ENCODE peak calls at places on chromosomes 4 and X, in four cellular contexts. N, J, W and P are unnamed samples. For H3K4me1, the result is how much of the 10 kb centered on the place peaks cover.

GRCh38 chrX:42466706-42467105 is 311.3 kb downstream of the PPP1R2C start:
- DNase-seq in N (no peak), J (no peak), W (no peak), P (no peak)

GRCh38 chr4:114921790-114922581 is 191.4 kb downstream of the NDST4 start:
- DNase-seq in N (no peak), J (no peak), W (peak), P (no peak)

GRCh38 chrX:111888600-111888999 is 12.6 kb downstream of the TRPC5OS start:
- DNase-seq in N (no peak), J (no peak), W (no peak), P (no peak)

GRCh38 chr4:118398226-118399090 is 45.7 kb upstream of the PRSS12 start:
- DNase-seq in N (no peak), J (no peak), W (no peak), P (no peak)

GRCh38 chr4:53929955-53930798 is 134.2 kb downstream of the CHIC2 start:
- DNase-seq in N (peak), J (peak), W (peak), P (peak)

GRCh38 chr4:48913346-48913745 is 6.8 kb upstream of the OCIAD2 start:
- DNase-seq in N (no peak), J (peak), W (no peak), P (no peak)

GRCh38 chr4:43282534-43282933 is 390.0 kb downstream of the GRXCR1 start:
- DNase-seq in N (no peak), J (no peak), W (peak), P (no peak)

GRCh38 chr4:69167300-69167699 is 47.2 kb downstream of the UGT2B11 start:
- DNase-seq in N (no peak), J (peak), W (no peak), P (no peak)

GRCh38 chrX:41445171-41445570 is 2.0 kb upstream of the NYX start:
- DNase-seq in N (no peak), J (no peak), W (no peak), P (peak)

GRCh38 chrX:23554304-23554703 is 113.0 kb upstream of the PRDX4 start:
- DNase-seq in N (peak), J (peak), W (peak), P (peak)

GRCh38 chr4:7167706-7168105 is 24.6 kb upstream of the SORCS2 start:
- DNase-seq in N (no peak), J (no peak), W (no peak), P (no peak)

GRCh38 chrX:39310925-39311324 is 509.7 kb downstream of the MID1IP1 start:
- DNase-seq in N (no peak), J (no peak), W (no peak), P (no peak)

GRCh38 chrX:11665144-11666040 is at the start of gene ARHGAP6:
- DNase-seq in N (peak), J (peak), W (peak), P (no peak)

GRCh38 chr4:152206185-152206584 is 329.7 kb downstream of the FBXW7 start:
- DNase-seq in N (no peak), J (no peak), W (no peak), P (no peak)

GRCh38 chr4:94214703-94215360 is 7.2 kb downstream of the SMARCAD1 start:
- DNase-seq in N (no peak), J (no peak), W (no peak), P (no peak)

GRCh38 chrX:151397741-151398070 is 700 bp downstream of the VMA21 start:
- DNase-seq in N (no peak), J (no peak), W (no peak), P (peak)

GRCh38 chr4:158821228-158822009 is 52.6 kb downstream of the FNIP2 start:
- DNase-seq in N (no peak), J (peak), W (no peak), P (no peak)

GRCh38 chr4:5165419-5166369 is 114.4 kb downstream of the STK32B start:
- DNase-seq in N (peak), J (peak), W (peak), P (no peak)

GRCh38 chr4:184444953-184445309 is 29.4 kb downstream of the IRF2 start:
- DNase-seq in N (no peak), J (no peak), W (no peak), P (no peak)

GRCh38 chr4:64738240-64738639 is 329.0 kb upstream of the TECRL start:
- DNase-seq in N (no peak), J (no peak), W (no peak), P (no peak)

GRCh38 chr4:154490261-154490588 is 1.4 kb downstream of the DCHS2 start:
- DNase-seq in N (peak), J (no peak), W (peak), P (no peak)

GRCh38 chr4:47741200-47741599 is 96.7 kb downstream of the CORIN start:
- DNase-seq in N (no peak), J (peak), W (no peak), P (no peak)

GRCh38 chrX:74132265-74132664 is 171.7 kb upstream of the ZCCHC13 start:
- DNase-seq in N (no peak), J (no peak), W (no peak), P (no peak)

GRCh38 chr4:108342325-108342986 is 173.7 kb upstream of the LEF1 start:
- DNase-seq in N (no peak), J (no peak), W (no peak), P (peak)

GRCh38 chr4:78922207-78922606 is 17.0 kb downstream of the PAQR3 start:
- DNase-seq in N (no peak), J (peak), W (peak), P (no peak)

DNA sequence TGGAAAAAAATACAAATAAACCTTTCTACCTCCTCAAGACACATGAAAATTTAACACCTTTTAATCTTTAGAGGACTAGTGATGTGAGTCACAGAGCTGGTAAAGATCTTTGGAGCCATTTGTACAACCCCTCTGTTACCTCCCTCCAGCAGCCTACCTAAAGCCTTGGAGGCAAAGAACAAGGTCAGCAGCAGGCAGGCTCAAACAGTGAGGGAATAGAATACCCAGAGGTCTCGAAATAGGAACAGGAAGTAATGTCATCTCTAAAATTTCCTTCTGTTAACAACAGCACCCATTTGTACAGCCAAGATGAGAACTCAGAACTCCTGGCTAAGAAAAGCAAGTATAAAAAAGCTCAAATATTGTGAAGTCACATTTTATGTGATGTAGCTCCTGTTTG is 10.2 kb upstream of the MAOB start:
- DNase-seq in N (no peak), J (no peak), W (no peak), P (no peak)
- TF ChIP-seq EZH2phosphoT487 in N (no peak), J (no peak), W (no peak), P (no peak)

GRCh38 chrX:148867596-148867995 is 367.2 kb downstream of the AFF2 start:
- DNase-seq in N (no peak), J (no peak), W (no peak), P (no peak)

GRCh38 chrX:148865237-148865636 is 364.8 kb downstream of the AFF2 start:
- DNase-seq in N (no peak), J (no peak), W (peak), P (peak)
- H3K4me1 ChIP-seq in N (under half), J (under half), W (under half), P (under half)

GRCh38 chr4:185504098-185505047 is 30.9 kb downstream of the PDLIM3 start:
- DNase-seq in N (no peak), J (peak), W (no peak), P (no peak)
- TF ChIP-seq EZH2phosphoT487 in N (no peak), J (no peak), W (no peak), P (no peak)

GRCh38 chr4:147846318-147847135 is 114.6 kb downstream of the ARHGAP10 start:
- DNase-seq in N (no peak), J (no peak), W (no peak), P (no peak)

GRCh38 chr4:147851135-147851534 is 119.2 kb downstream of the ARHGAP10 start:
- DNase-seq in N (no peak), J (no peak), W (no peak), P (no peak)

GRCh38 chr4:147853706-147854105 is 121.8 kb downstream of the ARHGAP10 start:
- DNase-seq in N (no peak), J (peak), W (no peak), P (no peak)

GRCh38 chr4:147847947-147848590 is 116.2 kb downstream of the ARHGAP10 start:
- DNase-seq in N (no peak), J (no peak), W (no peak), P (no peak)

DNA sequence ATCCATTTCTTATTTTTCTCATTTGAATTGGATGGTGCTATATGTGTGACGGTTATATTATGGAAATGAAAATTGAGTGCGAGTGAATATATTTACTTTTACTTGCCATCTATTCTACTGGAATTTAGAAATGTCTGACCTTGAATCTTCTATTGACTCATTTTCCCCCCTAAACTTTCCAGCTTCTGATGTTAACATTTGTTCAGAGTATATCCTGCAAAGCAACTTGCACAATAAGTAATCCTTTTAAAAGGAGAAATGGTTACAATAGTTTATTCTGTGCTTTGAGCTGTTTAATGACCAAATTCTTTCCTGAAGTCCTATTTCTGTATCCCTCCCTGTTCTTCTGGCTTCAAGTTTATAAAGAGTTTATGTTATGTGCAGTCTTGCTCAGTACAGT is 116.7 kb downstream of the ARHGAP10 start:
- DNase-seq in N (no peak), J (no peak), W (no peak), P (no peak)
- H3K4me1 ChIP-seq in N (under half), J (under half), W (under half), P (under half)

GRCh38 chr4:137677851-137678250 is 145.6 kb upstream of the PCDH18 start:
- DNase-seq in N (no peak), J (peak), W (no peak), P (no peak)

GRCh38 chr4:137674066-137674465 is 141.8 kb upstream of the PCDH18 start:
- DNase-seq in N (no peak), J (peak), W (no peak), P (no peak)

GRCh38 chr4:137676357-137676998 is 144.2 kb upstream of the PCDH18 start:
- DNase-seq in N (no peak), J (no peak), W (no peak), P (no peak)

DNA sequence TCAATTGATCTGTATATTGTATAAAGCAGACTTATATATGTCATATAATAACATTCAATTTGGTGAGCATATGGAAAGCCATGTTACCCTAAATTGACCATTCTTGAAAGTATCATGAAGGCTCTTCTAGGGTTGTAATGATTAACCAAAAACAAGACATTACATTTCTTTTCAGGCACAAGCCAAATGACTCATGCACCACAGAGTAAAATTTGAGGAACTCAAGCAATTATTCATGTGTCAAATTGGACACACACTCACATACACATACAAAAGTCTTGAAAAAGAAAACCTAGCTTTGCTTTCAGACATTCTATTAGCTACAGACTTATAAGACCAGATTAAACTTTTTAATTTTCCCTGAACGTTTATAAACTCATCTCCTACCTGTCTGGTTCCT is 146.5 kb upstream of the PCDH18 start:
- DNase-seq in N (no peak), J (peak), W (no peak), P (no peak)
- TF ChIP-seq EZH2phosphoT487 in N (no peak), J (no peak), W (no peak), P (no peak)

GRCh38 chr4:37985730-37986275 is 25.6 kb downstream of the PTTG2 start:
- DNase-seq in N (no peak), J (no peak), W (no peak), P (no peak)
- H3K4me1 ChIP-seq in N (under half), J (under half), W (under half), P (half or more)

GRCh38 chr4:10084651-10085320 is 31.8 kb downstream of the WDR1 start:
- DNase-seq in N (no peak), J (no peak), W (no peak), P (no peak)
- TF ChIP-seq EZH2phosphoT487 in N (no peak), J (no peak), W (no peak), P (no peak)

GRCh38 chr4:142404191-142404611 is 441.9 kb downstream of the INPP4B start:
- DNase-seq in N (no peak), J (peak), W (no peak), P (no peak)
- H3K4me1 ChIP-seq in N (under half), J (half or more), W (under half), P (under half)